ENCODE peak calls at places on chromosomes 5 and 9, in six cellular contexts. G is neural progenitor cell, I is PC-3, E is GM23248, J is MM.1S, P is SK-N-SH. T is an unnamed sample. For H3F3A and H3K36me3, the result is how much of the 10 kb centered on the place peaks cover.

GRCh38 chr9:94014066-94014654 is 59.0 kb upstream of the BARX1 start:
- DNase-seq in I (peak), P (peak), J (peak), E (peak), G (peak), T (peak)

GRCh38 chr9:85021686-85022085 is 352.2 kb downstream of the NTRK2 start:
- DNase-seq in E (no peak), P (no peak), J (no peak), I (no peak), G (no peak), T (no peak)

GRCh38 chr5:52893105-52893504 is 96.0 kb upstream of the ITGA2 start:
- DNase-seq in P (no peak), J (no peak), E (peak), I (peak), G (no peak), T (no peak)

GRCh38 chr9:72185561-72185960 is 36.3 kb downstream of the GDA start:
- DNase-seq in E (peak), J (no peak), G (no peak), I (peak), P (no peak), T (no peak)

GRCh38 chr5:19370655-19371386 is 617.2 kb downstream of the CDH18 start:
- DNase-seq in I (peak), E (no peak), J (no peak), P (no peak), G (no peak), T (no peak)

GRCh38 chr9:10678010-10678409 is 65.2 kb upstream of the PTPRD start:
- DNase-seq in P (no peak), G (no peak), I (peak), E (no peak), J (no peak), T (no peak)

GRCh38 chr5:60810438-60811085 is 33.5 kb downstream of the ELOVL7 start:
- DNase-seq in P (no peak), E (peak), G (no peak), J (no peak), I (peak), T (no peak)

GRCh38 chr9:107869111-107869510 is 379.5 kb upstream of the KLF4 start:
- DNase-seq in J (no peak), G (no peak), E (no peak), P (no peak), I (no peak), T (no peak)

GRCh38 chr5:113048931-113049330 is 72.3 kb downstream of the DCP2 start:
- DNase-seq in J (no peak), I (no peak), G (no peak), P (no peak), E (no peak), T (no peak)

GRCh38 chr9:112863214-112863613 is 27.5 kb downstream of the SLC46A2 start:
- DNase-seq in J (no peak), I (no peak), P (no peak), G (no peak), E (peak), T (no peak)

GRCh38 chr5:151028717-151029116 is 8.3 kb downstream of the GPX3 start:
- DNase-seq in E (no peak), I (no peak), P (no peak), G (no peak), J (no peak), T (no peak)
- H3F3A ChIP-seq in E (under half), I (under half), P (under half), G (under half), J (under half), T (under half)

GRCh38 chr5:55344392-55344992 is 36.7 kb downstream of the MTREX start:
- DNase-seq in I (peak), E (peak), G (peak), J (peak), P (peak), T (peak)
- TF ChIP-seq EZH2phosphoT487 in I (no peak), E (no peak), G (no peak), J (no peak), P (no peak), T (no peak)

GRCh38 chr5:75384218-75384617 is 47.2 kb downstream of the HMGCR start:
- DNase-seq in J (no peak), E (no peak), I (peak), G (no peak), P (no peak), T (no peak)
- H3K36me3 ChIP-seq in J (under half), E (under half), I (under half), G (under half), P (under half), T (under half)

GRCh38 chr5:88542786-88543185 is 274.1 kb upstream of the TMEM161B start:
- DNase-seq in J (no peak), E (no peak), I (no peak), G (no peak), P (no peak), T (no peak)

GRCh38 chr5:88545348-88545747 is 276.7 kb upstream of the TMEM161B start:
- DNase-seq in E (no peak), P (no peak), G (no peak), J (no peak), I (no peak), T (no peak)

GRCh38 chr5:88548136-88548535 is 279.5 kb upstream of the TMEM161B start:
- DNase-seq in J (no peak), I (no peak), G (no peak), P (no peak), E (no peak), T (no peak)

GRCh38 chr5:88544131-88544530 is 275.5 kb upstream of the TMEM161B start:
- DNase-seq in J (no peak), G (peak), E (no peak), I (no peak), P (no peak), T (no peak)

DNA sequence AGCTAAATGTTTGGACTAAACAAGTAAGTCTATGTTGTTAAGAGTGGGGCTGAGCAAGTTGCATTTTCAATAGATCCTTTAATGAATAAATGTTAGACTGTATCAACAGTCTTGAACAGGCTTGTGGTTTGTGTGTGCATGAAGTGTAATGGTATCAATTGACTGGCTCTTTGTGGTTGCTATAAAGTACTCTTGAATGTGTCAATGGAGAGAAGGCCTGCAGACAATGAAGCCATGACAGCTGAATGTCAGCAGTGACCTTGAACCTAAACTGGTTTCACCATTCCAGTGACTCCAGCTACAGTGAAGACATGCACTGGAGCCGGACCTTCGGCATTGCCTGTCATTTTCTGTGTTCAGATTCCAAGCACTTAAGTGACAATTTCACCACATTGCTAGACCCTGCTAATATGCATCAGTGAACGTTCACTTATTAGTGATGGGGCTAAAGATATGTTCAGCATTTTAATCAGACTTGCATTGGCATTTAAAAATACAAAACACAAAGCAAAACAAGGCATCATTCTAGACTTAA is 276.0 kb upstream of the TMEM161B start:
- DNase-seq in G (peak), J (no peak), I (no peak), E (no peak), P (no peak), T (no peak)
- H3F3A ChIP-seq in G (under half), J (under half), I (under half), E (under half), P (under half), T (under half)

GRCh38 chr5:171127314-171127713 is 181.7 kb upstream of the TLX3 start:
- DNase-seq in J (no peak), G (no peak), I (no peak), P (no peak), E (peak), T (no peak)
- TF ChIP-seq EZH2phosphoT487 in J (no peak), G (no peak), I (no peak), P (no peak), E (no peak), T (no peak)

GRCh38 chr9:133105461-133105770 is 15.6 kb downstream of the RALGDS start:
- DNase-seq in G (no peak), I (no peak), E (no peak), J (no peak), P (no peak), T (no peak)
- H3K36me3 ChIP-seq in G (under half), I (under half), E (under half), J (under half), P (under half), T (under half)

GRCh38 chr9:99181206-99181605 is 40.5 kb downstream of the ALG2 start:
- DNase-seq in E (no peak), I (no peak), P (no peak), J (no peak), G (no peak), T (no peak)

GRCh38 chr9:99180662-99181061 is 41.1 kb downstream of the ALG2 start:
- DNase-seq in E (no peak), J (no peak), I (no peak), P (no peak), G (no peak), T (no peak)

GRCh38 chr9:99183616-99184015 is 38.1 kb downstream of the ALG2 start:
- DNase-seq in P (no peak), J (no peak), G (no peak), E (no peak), I (no peak), T (no peak)

GRCh38 chr9:99180199-99180598 is 41.5 kb downstream of the ALG2 start:
- DNase-seq in G (no peak), J (no peak), P (no peak), I (no peak), E (no peak), T (no peak)

DNA sequence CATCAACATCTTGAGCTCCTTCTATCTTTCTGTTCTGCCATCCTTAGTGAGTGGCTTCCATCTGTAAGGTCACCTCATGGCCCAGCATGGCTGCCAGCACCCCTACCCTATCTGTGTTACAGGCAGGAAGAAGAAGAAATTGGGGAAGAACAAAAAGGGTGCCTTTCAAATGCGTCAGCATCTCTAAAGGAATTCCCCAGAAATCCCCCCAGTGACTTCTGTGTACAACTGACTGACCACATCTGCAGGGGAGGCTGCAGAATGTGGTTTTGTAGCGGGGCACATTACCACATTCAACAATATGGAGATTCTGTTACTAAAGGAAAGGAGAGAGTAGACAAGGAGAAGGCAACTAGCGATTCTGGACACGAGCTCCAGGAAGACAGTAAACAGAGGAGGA is 40.1 kb downstream of the ALG2 start:
- DNase-seq in P (no peak), G (no peak), J (peak), I (no peak), E (no peak), T (no peak)
- H3F3A ChIP-seq in P (under half), G (under half), J (under half), I (under half), E (under half), T (under half)

DNA sequence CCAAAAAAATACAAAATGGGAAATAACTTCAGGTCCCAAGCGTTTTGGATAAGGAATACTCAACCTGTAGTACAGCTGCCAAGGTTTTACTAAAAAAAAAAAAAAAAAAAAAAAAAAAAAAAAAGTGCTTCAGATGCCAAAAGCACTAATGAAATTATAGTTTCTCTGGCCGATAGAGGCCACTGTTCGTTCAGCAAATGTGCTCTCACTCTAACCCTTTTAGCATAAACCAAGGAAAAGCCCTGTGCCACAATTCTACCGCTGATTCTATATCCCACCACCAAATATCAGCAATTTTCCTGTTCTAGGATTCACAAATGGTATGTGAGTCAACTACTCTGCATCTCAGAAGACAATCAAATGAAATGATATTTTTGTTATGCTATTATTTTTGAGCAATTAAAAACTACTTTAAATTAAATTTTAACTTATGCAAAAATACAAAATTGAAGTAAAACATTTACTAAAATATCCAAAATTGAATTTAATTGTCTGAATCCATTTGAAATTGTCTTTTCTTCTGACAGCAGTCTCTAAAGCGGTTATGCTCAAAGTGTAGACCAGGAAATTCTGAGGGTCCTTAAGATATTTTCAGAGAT is 79.8 kb downstream of the RICTOR start:
- DNase-seq in P (peak), E (peak), G (peak), I (peak), J (peak), T (peak)
- TF ChIP-seq EZH2phosphoT487 in P (no peak), E (no peak), G (no peak), I (no peak), J (no peak), T (no peak)

GRCh38 chr5:1823381-1824034 is 22.3 kb downstream of the NDUFS6 start:
- DNase-seq in J (no peak), E (no peak), I (no peak), G (no peak), P (no peak), T (no peak)
- H3K36me3 ChIP-seq in J (under half), E (under half), I (under half), G (under half), P (under half), T (under half)

DNA sequence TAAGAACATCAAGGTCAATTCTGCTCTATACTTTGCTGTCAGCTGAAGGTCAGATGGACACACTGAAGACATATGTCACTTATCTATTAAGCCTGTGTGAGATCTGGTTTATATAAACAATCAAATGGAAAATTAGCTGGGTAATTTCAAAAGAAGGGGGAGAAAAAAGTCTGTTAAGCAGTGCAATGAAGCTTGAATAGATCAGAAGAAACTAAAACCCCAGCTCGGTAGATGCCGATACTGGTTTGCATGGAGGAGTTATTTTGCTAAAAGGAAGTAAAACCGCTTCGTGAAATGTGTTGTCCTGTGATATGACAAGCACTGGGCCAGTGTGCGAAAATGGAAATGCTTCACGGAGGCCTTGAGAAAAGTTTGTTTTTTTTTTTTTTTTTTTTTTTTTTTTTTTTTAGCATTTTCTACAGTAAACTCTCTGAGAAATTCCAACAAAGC is 148.8 kb downstream of the MEF2C start:
- DNase-seq in E (no peak), G (no peak), P (peak), J (peak), I (no peak), T (no peak)
- H3F3A ChIP-seq in E (under half), G (under half), P (under half), J (half or more), I (under half), T (under half)